ENCODE peak calls at places on chromosomes 7 and 10, in seven cellular contexts. One of them, this sample, is unnamed.

GRCh38 chr7:2820508-2820934 is 23.6 kb downstream of the GNA12 start:
- DNase-seq in IMR-90: peak
- DNase-seq in fibroblast of lung: peak
- DNase-seq in GM23338: no peak
- DNase-seq in neural progenitor cell: no peak
- DNase-seq in PC-9: peak
- DNase-seq in MM.1S: no peak
- DNase-seq in this sample: peak

GRCh38 chr10:20596911-20597310 is 300.2 kb downstream of the NEBL start:
- DNase-seq in IMR-90: no peak
- DNase-seq in fibroblast of lung: peak
- DNase-seq in GM23338: peak
- DNase-seq in neural progenitor cell: peak
- DNase-seq in PC-9: no peak
- DNase-seq in MM.1S: no peak
- DNase-seq in this sample: no peak

GRCh38 chr10:103153765-103154197 is 39.3 kb downstream of the NT5C2 start:
- DNase-seq in IMR-90: peak
- DNase-seq in fibroblast of lung: peak
- DNase-seq in GM23338: peak
- DNase-seq in neural progenitor cell: peak
- DNase-seq in PC-9: no peak
- DNase-seq in MM.1S: no peak
- DNase-seq in this sample: no peak

GRCh38 chr10:106078796-106079576 is 1085.5 kb downstream of the SORCS1 start:
- DNase-seq in IMR-90: no peak
- DNase-seq in fibroblast of lung: no peak
- DNase-seq in GM23338: peak
- DNase-seq in neural progenitor cell: no peak
- DNase-seq in PC-9: no peak
- DNase-seq in MM.1S: no peak
- DNase-seq in this sample: peak

GRCh38 chr7:55474944-55475911 is 97.1 kb downstream of the VOPP1 start:
- DNase-seq in IMR-90: no peak
- DNase-seq in fibroblast of lung: no peak
- DNase-seq in GM23338: no peak
- DNase-seq in neural progenitor cell: no peak
- DNase-seq in PC-9: no peak
- DNase-seq in MM.1S: no peak
- DNase-seq in this sample: no peak

GRCh38 chr7:104900525-104900924 is 113.5 kb upstream of the KMT2E start:
- DNase-seq in IMR-90: no peak
- DNase-seq in fibroblast of lung: no peak
- DNase-seq in GM23338: no peak
- DNase-seq in neural progenitor cell: peak
- DNase-seq in PC-9: no peak
- DNase-seq in MM.1S: no peak
- DNase-seq in this sample: no peak

GRCh38 chr7:2631924-2632716 is at the start of gene TTYH3:
- DNase-seq in IMR-90: no peak
- DNase-seq in fibroblast of lung: no peak
- DNase-seq in GM23338: no peak
- DNase-seq in neural progenitor cell: no peak
- DNase-seq in PC-9: peak
- DNase-seq in MM.1S: no peak
- DNase-seq in this sample: no peak

GRCh38 chr10:132319853-132320669 is 11.9 kb upstream of the LRRC27 start:
- DNase-seq in IMR-90: peak
- DNase-seq in fibroblast of lung: peak
- DNase-seq in GM23338: no peak
- DNase-seq in neural progenitor cell: no peak
- DNase-seq in PC-9: peak
- DNase-seq in MM.1S: no peak
- DNase-seq in this sample: peak

GRCh38 chr7:14698239-14698638 is 204.3 kb downstream of the DGKB start:
- DNase-seq in IMR-90: no peak
- DNase-seq in fibroblast of lung: peak
- DNase-seq in GM23338: no peak
- DNase-seq in neural progenitor cell: no peak
- DNase-seq in PC-9: no peak
- DNase-seq in MM.1S: no peak
- DNase-seq in this sample: no peak

GRCh38 chr7:33998487-33998886 is 93.1 kb downstream of the BMPER start:
- DNase-seq in IMR-90: no peak
- DNase-seq in fibroblast of lung: no peak
- DNase-seq in GM23338: no peak
- DNase-seq in neural progenitor cell: no peak
- DNase-seq in PC-9: no peak
- DNase-seq in MM.1S: no peak
- DNase-seq in this sample: no peak

GRCh38 chr7:152572101-152572500 is 103.8 kb downstream of the XRCC2 start:
- DNase-seq in IMR-90: no peak
- DNase-seq in fibroblast of lung: no peak
- DNase-seq in GM23338: no peak
- DNase-seq in neural progenitor cell: no peak
- DNase-seq in PC-9: no peak
- DNase-seq in MM.1S: no peak
- DNase-seq in this sample: no peak

GRCh38 chr10:14039968-14040668 is 290.6 kb downstream of the FRMD4A start:
- DNase-seq in IMR-90: peak
- DNase-seq in fibroblast of lung: peak
- DNase-seq in GM23338: no peak
- DNase-seq in neural progenitor cell: no peak
- DNase-seq in PC-9: no peak
- DNase-seq in MM.1S: no peak
- DNase-seq in this sample: no peak

GRCh38 chr10:52706347-52707070 is 66.1 kb downstream of the MBL2 start:
- DNase-seq in IMR-90: no peak
- DNase-seq in fibroblast of lung: no peak
- DNase-seq in GM23338: no peak
- DNase-seq in neural progenitor cell: no peak
- DNase-seq in PC-9: no peak
- DNase-seq in MM.1S: no peak
- DNase-seq in this sample: peak

GRCh38 chr7:149827089-149827981 is 10.8 kb upstream of the ZNF862 start:
- DNase-seq in IMR-90: no peak
- DNase-seq in fibroblast of lung: no peak
- DNase-seq in GM23338: no peak
- DNase-seq in neural progenitor cell: no peak
- DNase-seq in PC-9: no peak
- DNase-seq in MM.1S: no peak
- DNase-seq in this sample: no peak

GRCh38 chr7:15967121-15967520 is 280.6 kb upstream of the MEOX2 start:
- DNase-seq in IMR-90: no peak
- DNase-seq in fibroblast of lung: no peak
- DNase-seq in GM23338: no peak
- DNase-seq in neural progenitor cell: no peak
- DNase-seq in PC-9: no peak
- DNase-seq in MM.1S: no peak
- DNase-seq in this sample: no peak

GRCh38 chr7:4931932-4932331 is 27.1 kb downstream of the MMD2 start:
- DNase-seq in IMR-90: no peak
- DNase-seq in fibroblast of lung: no peak
- DNase-seq in GM23338: peak
- DNase-seq in neural progenitor cell: peak
- DNase-seq in PC-9: peak
- DNase-seq in MM.1S: peak
- DNase-seq in this sample: peak

GRCh38 chr10:62058476-62058875 is 157.0 kb downstream of the ARID5B start:
- DNase-seq in IMR-90: no peak
- DNase-seq in fibroblast of lung: no peak
- DNase-seq in GM23338: no peak
- DNase-seq in neural progenitor cell: no peak
- DNase-seq in PC-9: no peak
- DNase-seq in MM.1S: no peak
- DNase-seq in this sample: no peak
- H3K4me2 ChIP-seq in IMR-90: peak
- H3K4me2 ChIP-seq in fibroblast of lung: peak
- H3K4me2 ChIP-seq in GM23338: no peak
- H3K4me2 ChIP-seq in neural progenitor cell: no peak
- H3K4me2 ChIP-seq in PC-9: no peak
- H3K4me2 ChIP-seq in MM.1S: no peak
- H3K4me2 ChIP-seq in this sample: no peak

GRCh38 chr7:40447345-40447744 is 312.5 kb downstream of the SUGCT start:
- DNase-seq in IMR-90: no peak
- DNase-seq in fibroblast of lung: no peak
- DNase-seq in GM23338: peak
- DNase-seq in neural progenitor cell: peak
- DNase-seq in PC-9: no peak
- DNase-seq in MM.1S: no peak
- DNase-seq in this sample: no peak
- TF ChIP-seq CTCF in IMR-90: no peak
- TF ChIP-seq CTCF in fibroblast of lung: no peak
- TF ChIP-seq CTCF in GM23338: peak
- TF ChIP-seq CTCF in neural progenitor cell: peak
- TF ChIP-seq CTCF in PC-9: peak
- TF ChIP-seq CTCF in MM.1S: peak
- TF ChIP-seq CTCF in this sample: peak

GRCh38 chr7:73789051-73789450 is 19.0 kb upstream of the CLDN3 start:
- DNase-seq in IMR-90: no peak
- DNase-seq in fibroblast of lung: no peak
- DNase-seq in GM23338: no peak
- DNase-seq in neural progenitor cell: no peak
- DNase-seq in PC-9: no peak
- DNase-seq in MM.1S: no peak
- DNase-seq in this sample: no peak
- H3K4me2 ChIP-seq in IMR-90: no peak
- H3K4me2 ChIP-seq in fibroblast of lung: no peak
- H3K4me2 ChIP-seq in GM23338: no peak
- H3K4me2 ChIP-seq in neural progenitor cell: no peak
- H3K4me2 ChIP-seq in PC-9: no peak
- H3K4me2 ChIP-seq in MM.1S: no peak
- H3K4me2 ChIP-seq in this sample: no peak

DNA sequence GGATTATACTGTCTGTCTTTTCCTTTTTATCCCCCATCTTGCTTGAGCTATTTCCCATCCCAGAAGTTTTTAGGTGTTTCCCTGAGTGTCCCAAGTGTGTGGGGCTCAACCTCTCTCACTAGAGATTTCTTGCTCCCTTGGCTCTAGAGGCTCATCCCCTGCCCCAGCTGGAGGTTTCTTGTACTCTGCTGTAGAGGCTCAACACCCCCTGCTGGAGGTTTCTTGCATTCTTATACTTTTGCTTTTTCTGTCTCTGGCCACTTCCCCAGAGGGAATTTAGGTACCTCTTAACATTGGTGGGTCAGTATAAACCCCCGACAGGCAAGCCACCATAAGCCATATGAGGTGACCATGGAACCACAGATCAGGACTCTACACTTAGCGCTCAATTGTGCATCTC is 114.2 kb upstream of the FAM3C start:
- DNase-seq in IMR-90: no peak
- DNase-seq in fibroblast of lung: no peak
- DNase-seq in GM23338: no peak
- DNase-seq in neural progenitor cell: peak
- DNase-seq in PC-9: no peak
- DNase-seq in MM.1S: no peak
- DNase-seq in this sample: no peak
- TF ChIP-seq CTCF in IMR-90: no peak
- TF ChIP-seq CTCF in fibroblast of lung: no peak
- TF ChIP-seq CTCF in GM23338: no peak
- TF ChIP-seq CTCF in neural progenitor cell: peak
- TF ChIP-seq CTCF in PC-9: no peak
- TF ChIP-seq CTCF in MM.1S: peak
- TF ChIP-seq CTCF in this sample: no peak

DNA sequence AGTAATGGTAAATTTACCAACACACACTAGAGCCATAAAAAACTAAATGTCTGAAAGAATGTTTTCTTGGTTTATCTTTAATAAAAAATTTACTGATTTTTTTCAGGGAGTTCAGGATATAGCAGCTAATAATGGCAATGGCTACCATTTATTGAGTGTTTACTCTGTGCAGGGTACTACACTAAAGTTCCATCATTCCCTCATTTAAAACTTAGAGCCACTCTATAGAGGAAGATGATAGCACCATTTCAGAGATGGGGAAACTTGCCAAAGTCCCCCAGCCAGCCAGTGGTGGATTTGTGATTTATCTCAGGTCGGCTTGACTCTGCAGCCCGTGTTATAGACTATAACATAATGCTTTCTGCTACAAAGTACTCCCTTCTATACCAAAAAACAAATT is 86.6 kb downstream of the LSMEM1 start:
- DNase-seq in IMR-90: no peak
- DNase-seq in fibroblast of lung: no peak
- DNase-seq in GM23338: no peak
- DNase-seq in neural progenitor cell: no peak
- DNase-seq in PC-9: no peak
- DNase-seq in MM.1S: no peak
- DNase-seq in this sample: no peak
- H3K4me2 ChIP-seq in IMR-90: no peak
- H3K4me2 ChIP-seq in fibroblast of lung: no peak
- H3K4me2 ChIP-seq in GM23338: no peak
- H3K4me2 ChIP-seq in neural progenitor cell: no peak
- H3K4me2 ChIP-seq in PC-9: no peak
- H3K4me2 ChIP-seq in MM.1S: no peak
- H3K4me2 ChIP-seq in this sample: peak

This sample was measured in mammary epithelial cell.